ENCODE peak calls at places on chromosomes 7 and 10, in four cellular contexts. E is GM12878, O is K562, L is HL-60. X is an unnamed sample.
A peak's percentile ranks its signal among the peaks of the same experiment; 100 is the strongest.

GRCh38 chr10:133299224-133299623 is 9.4 kb downstream of the TUBGCP2 start:
- DNase-seq in E (no peak), O (no peak), L (no peak), X (no peak)

GRCh38 chr10:98028168-98028770 is 2.2 kb downstream of the CRTAC1 start:
- DNase-seq in E (no peak), O (peak; percentile 76), L (peak; percentile 28), X (peak; percentile 78)

GRCh38 chr10:86813101-86813500 is 56.7 kb downstream of the BMPR1A start:
- DNase-seq in E (no peak), O (no peak), L (no peak), X (no peak)

GRCh38 chr7:103715376-103716110 is 269.5 kb upstream of the SLC26A5 start:
- DNase-seq in E (no peak), O (no peak), L (no peak), X (no peak)

GRCh38 chr7:95246935-95247370 is 77.4 kb downstream of the PON1 start:
- DNase-seq in E (peak; percentile 5), O (peak; percentile 26), L (peak; percentile 10), X (no peak)

GRCh38 chr7:55158541-55158940 is 139.7 kb downstream of the EGFR start:
- DNase-seq in E (no peak), O (no peak), L (no peak), X (no peak)

GRCh38 chr10:90712529-90712928 is 145.3 kb downstream of the HTR7 start:
- DNase-seq in E (no peak), O (no peak), L (no peak), X (no peak)

GRCh38 chr7:112101083-112101846 is 104.9 kb downstream of the DOCK4 start:
- DNase-seq in E (no peak), O (no peak), L (no peak), X (no peak)

GRCh38 chr10:125414998-125415397 is 254.6 kb upstream of the CTBP2 start:
- DNase-seq in E (no peak), O (no peak), L (no peak), X (no peak)

GRCh38 chr7:34759477-34760125 is 101.6 kb downstream of the NPSR1 start:
- DNase-seq in E (no peak), O (peak; percentile 35), L (no peak), X (no peak)

GRCh38 chr7:116530107-116530820 is 5.4 kb downstream of the CAV1 start:
- DNase-seq in E (no peak), O (no peak), L (no peak), X (no peak)

GRCh38 chr7:116532102-116532501 is 7.3 kb downstream of the CAV1 start:
- DNase-seq in E (no peak), O (no peak), L (no peak), X (no peak)

GRCh38 chr7:116538138-116538537 is 13.3 kb downstream of the CAV1 start:
- DNase-seq in E (no peak), O (no peak), L (no peak), X (no peak)

GRCh38 chr7:116535416-116535815 is 10.6 kb downstream of the CAV1 start:
- DNase-seq in E (no peak), O (no peak), L (no peak), X (no peak)

GRCh38 chr7:116534790-116535189 is 10.0 kb downstream of the CAV1 start:
- DNase-seq in E (no peak), O (no peak), L (no peak), X (no peak)
- TF ChIP-seq SPI1 in E (no peak), O (no peak), L (no peak), X (no peak)

GRCh38 chr10:131739201-131739600 is 161.6 kb upstream of the PPP2R2D start:
- DNase-seq in E (no peak), O (no peak), L (no peak), X (no peak)

GRCh38 chr10:131745591-131745990 is 155.2 kb upstream of the PPP2R2D start:
- DNase-seq in E (no peak), O (no peak), L (no peak), X (no peak)

GRCh38 chr10:131744356-131744755 is 156.5 kb upstream of the PPP2R2D start:
- DNase-seq in E (no peak), O (no peak), L (no peak), X (no peak)

GRCh38 chr10:131743190-131744151 is 157.3 kb upstream of the PPP2R2D start:
- DNase-seq in E (peak; percentile 45), O (no peak), L (no peak), X (peak; percentile 47)

DNA sequence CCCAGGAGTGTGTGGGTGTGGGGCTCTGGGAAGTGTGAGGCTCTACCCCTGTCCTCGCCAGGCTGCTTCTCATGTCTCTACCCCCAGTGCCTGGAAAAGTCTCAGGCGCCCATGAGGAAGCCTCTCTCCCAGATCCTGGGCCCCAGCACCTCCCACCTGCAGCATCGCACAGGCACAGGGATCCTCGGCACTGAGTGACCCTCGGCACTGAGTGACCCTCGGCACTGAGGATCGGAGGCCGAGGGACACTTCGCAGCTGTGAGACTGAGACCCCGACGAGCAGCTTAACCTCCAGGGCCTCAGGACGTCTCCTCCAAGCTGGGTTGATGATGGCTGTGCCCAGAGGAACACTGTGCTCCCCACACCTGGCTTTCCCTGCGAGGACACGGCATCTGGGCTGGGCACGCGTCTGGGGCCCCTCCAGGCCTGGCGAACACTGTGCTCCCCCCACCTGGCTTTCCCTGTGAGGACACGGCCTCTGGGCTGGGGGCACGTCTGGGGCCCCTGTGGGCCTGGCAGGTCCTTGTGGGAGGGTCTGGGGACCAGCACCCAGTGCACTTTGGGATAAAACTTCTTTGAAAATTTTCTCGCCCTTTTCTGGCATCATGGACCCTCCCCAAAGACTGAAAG is 158.3 kb upstream of the PPP2R2D start:
- DNase-seq in E (no peak), O (no peak), L (no peak), X (no peak)
- TF ChIP-seq SPI1 in E (no peak), O (no peak), L (no peak), X (no peak)

GRCh38 chr7:24868724-24869123 is 111.3 kb downstream of the OSBPL3 start:
- DNase-seq in E (no peak), O (no peak), L (no peak), X (no peak)

GRCh38 chr7:24870766-24871165 is 109.2 kb downstream of the OSBPL3 start:
- DNase-seq in E (no peak), O (no peak), L (no peak), X (no peak)

GRCh38 chr7:24869572-24869971 is 110.4 kb downstream of the OSBPL3 start:
- DNase-seq in E (no peak), O (no peak), L (no peak), X (no peak)

GRCh38 chr7:24874791-24875190 is 105.2 kb downstream of the OSBPL3 start:
- DNase-seq in E (no peak), O (no peak), L (no peak), X (no peak)

GRCh38 chr7:24871765-24872164 is 108.2 kb downstream of the OSBPL3 start:
- DNase-seq in E (no peak), O (no peak), L (no peak), X (no peak)
- TF ChIP-seq SPI1 in E (peak; percentile 98), O (peak; percentile 98), L (peak; percentile 97), X (peak; percentile 97)

GRCh38 chr10:61904711-61905445 is 3.4 kb downstream of the ARID5B start:
- DNase-seq in E (peak; percentile 75), O (peak; percentile 50), L (no peak), X (no peak)
- TF ChIP-seq SPI1 in E (no peak), O (no peak), L (no peak), X (no peak)

GRCh38 chr7:99855236-99855635 is 21.6 kb downstream of the OR2AE1 start:
- DNase-seq in E (no peak), O (no peak), L (no peak), X (no peak)

GRCh38 chr7:99864041-99864440 is 12.8 kb downstream of the OR2AE1 start:
- DNase-seq in E (no peak), O (no peak), L (no peak), X (no peak)

GRCh38 chr7:99860281-99861127 is 16.3 kb downstream of the OR2AE1 start:
- DNase-seq in E (no peak), O (no peak), L (no peak), X (no peak)
- TF ChIP-seq SPI1 in E (no peak), O (no peak), L (no peak), X (no peak)

DNA sequence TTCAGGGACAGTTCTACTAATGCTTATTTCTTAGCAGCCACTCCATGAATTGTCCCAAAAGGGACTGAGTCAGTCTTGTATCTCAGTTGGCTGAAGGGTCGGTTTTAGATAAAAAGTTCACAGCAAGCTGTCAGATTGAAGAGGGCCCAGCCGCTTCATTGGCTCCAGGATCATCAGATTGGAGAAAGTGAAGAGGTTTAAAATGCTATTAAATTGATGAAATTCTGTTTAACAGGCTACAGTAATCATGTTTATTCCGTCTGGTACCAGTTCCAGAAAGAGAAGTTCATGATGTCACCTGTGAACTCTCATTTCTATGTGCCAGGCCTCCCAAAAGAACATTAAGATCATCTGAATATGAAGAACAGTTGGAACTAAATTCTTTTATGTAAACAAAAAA is 294.4 kb upstream of the BMPER start:
- DNase-seq in E (no peak), O (no peak), L (no peak), X (no peak)
- TF ChIP-seq SPI1 in E (no peak), O (no peak), L (no peak), X (no peak)

DNA sequence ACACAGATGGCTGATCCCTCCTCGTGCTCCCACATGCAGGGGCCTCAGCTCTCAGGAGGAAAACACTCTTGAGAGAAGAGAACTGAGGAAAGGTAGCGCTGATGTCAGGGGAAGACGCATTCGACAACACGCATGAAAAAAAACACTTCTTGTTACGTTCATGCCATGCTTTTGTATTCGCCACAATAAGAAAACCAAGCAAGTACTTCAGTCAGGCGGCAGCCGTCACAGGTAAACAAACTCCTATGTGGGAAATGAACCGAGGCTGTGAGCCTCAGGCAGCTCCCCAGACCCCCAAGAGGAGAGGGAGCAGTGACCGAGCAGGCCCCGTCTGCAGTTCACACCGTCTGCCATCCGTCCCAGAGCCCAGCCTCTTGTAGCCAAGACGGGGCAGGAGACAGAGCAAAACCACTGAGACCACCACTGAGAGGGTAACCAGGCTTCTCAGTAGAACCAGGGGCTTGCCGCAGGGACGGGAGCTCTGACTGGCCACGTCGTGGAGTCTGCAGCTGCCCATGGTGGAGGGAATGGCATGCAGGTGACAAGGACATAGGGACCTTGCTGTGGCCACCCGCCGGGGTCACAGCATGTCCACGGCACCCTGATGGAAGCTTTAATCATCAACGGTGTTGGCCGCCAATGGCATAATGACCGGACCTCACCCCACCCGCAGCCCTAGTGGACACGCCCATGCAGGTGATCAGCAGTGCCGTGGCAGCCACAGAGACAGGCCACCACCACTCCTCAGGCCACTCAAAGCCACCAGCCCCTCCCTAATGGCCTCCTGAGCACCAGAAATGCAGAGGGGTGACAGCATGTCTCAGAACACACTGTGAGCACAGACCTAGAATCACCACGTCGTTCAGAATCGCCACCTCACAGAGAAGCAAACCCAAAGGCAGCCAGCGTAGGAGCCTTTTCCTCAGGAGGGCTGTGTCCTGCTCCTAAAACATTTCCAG is 304.3 kb downstream of the PTPRN2 start:
- DNase-seq in E (no peak), O (no peak), L (no peak), X (no peak)
- TF ChIP-seq SPI1 in E (no peak), O (no peak), L (no peak), X (no peak)

GRCh38 chr7:101605611-101606010 is 23.5 kb downstream of the MYL10 start:
- DNase-seq in E (no peak), O (no peak), L (no peak), X (no peak)
- TF ChIP-seq SPI1 in E (no peak), O (no peak), L (no peak), X (no peak)

GRCh38 chr10:61936770-61937169 is 35.3 kb downstream of the ARID5B start:
- DNase-seq in E (no peak), O (no peak), L (no peak), X (no peak)

GRCh38 chr10:61939575-61940301 is 38.2 kb downstream of the ARID5B start:
- DNase-seq in E (no peak), O (no peak), L (no peak), X (no peak)

GRCh38 chr10:61935085-61935484 is 33.6 kb downstream of the ARID5B start:
- DNase-seq in E (no peak), O (no peak), L (no peak), X (no peak)

GRCh38 chr10:61941202-61941651 is 39.7 kb downstream of the ARID5B start:
- DNase-seq in E (no peak), O (no peak), L (no peak), X (no peak)

GRCh38 chr10:61937631-61938284 is 36.3 kb downstream of the ARID5B start:
- DNase-seq in E (no peak), O (no peak), L (no peak), X (no peak)
- TF ChIP-seq SPI1 in E (no peak), O (no peak), L (no peak), X (no peak)